ENCODE peak calls at places on chromosome 22, in five cellular contexts. One of them, this sample, is unnamed.

GRCh38 chr22:19063581-19064353 is 58.4 kb downstream of the DGCR2 start:
- DNase-seq in heart right ventricle: no peak
- DNase-seq in HAP-1: no peak
- DNase-seq in upper lobe of right lung: peak; percentile 46
- DNase-seq in GM23248: no peak
- DNase-seq in this sample: no peak

GRCh38 chr22:44329179-44329796 is 16.5 kb upstream of the SHISAL1 start:
- DNase-seq in heart right ventricle: no peak
- DNase-seq in HAP-1: no peak
- DNase-seq in upper lobe of right lung: no peak
- DNase-seq in GM23248: peak; percentile 40
- DNase-seq in this sample: no peak

GRCh38 chr22:38696606-38697005 is 4.1 kb downstream of the JOSD1 start:
- DNase-seq in heart right ventricle: peak; percentile 39
- DNase-seq in HAP-1: no peak
- DNase-seq in upper lobe of right lung: no peak
- DNase-seq in GM23248: peak; percentile 94
- DNase-seq in this sample: peak; percentile 83

GRCh38 chr22:27687984-27688545 is 113.5 kb downstream of the MN1 start:
- DNase-seq in heart right ventricle: no peak
- DNase-seq in HAP-1: no peak
- DNase-seq in upper lobe of right lung: no peak
- DNase-seq in GM23248: peak; percentile 40
- DNase-seq in this sample: no peak

GRCh38 chr22:46996595-46997310 is 234.3 kb downstream of the TBC1D22A start:
- DNase-seq in heart right ventricle: no peak
- DNase-seq in HAP-1: no peak
- DNase-seq in upper lobe of right lung: no peak
- DNase-seq in GM23248: no peak
- DNase-seq in this sample: no peak

GRCh38 chr22:38788417-38788816 is 5.5 kb downstream of the DNAL4 start:
- DNase-seq in heart right ventricle: peak; percentile 72
- DNase-seq in HAP-1: no peak
- DNase-seq in upper lobe of right lung: no peak
- DNase-seq in GM23248: peak; percentile 96
- DNase-seq in this sample: peak; percentile 67

GRCh38 chr22:48919187-48919590 is 908.5 kb downstream of the BRD1 start:
- DNase-seq in heart right ventricle: no peak
- DNase-seq in HAP-1: no peak
- DNase-seq in upper lobe of right lung: peak; percentile 59
- DNase-seq in GM23248: no peak
- DNase-seq in this sample: no peak

GRCh38 chr22:43891360-43892182 is at the start of gene PNPLA5:
- DNase-seq in heart right ventricle: no peak
- DNase-seq in HAP-1: peak; percentile 40
- DNase-seq in upper lobe of right lung: peak; percentile 68
- DNase-seq in GM23248: peak; percentile 63
- DNase-seq in this sample: no peak

GRCh38 chr22:23055448-23056179 is 14.7 kb upstream of the GNAZ start:
- DNase-seq in heart right ventricle: no peak
- DNase-seq in HAP-1: no peak
- DNase-seq in upper lobe of right lung: no peak
- DNase-seq in GM23248: no peak
- DNase-seq in this sample: no peak

GRCh38 chr22:40631925-40632324 is 4.6 kb downstream of the MRTFA start:
- DNase-seq in heart right ventricle: no peak
- DNase-seq in HAP-1: no peak
- DNase-seq in upper lobe of right lung: no peak
- DNase-seq in GM23248: no peak
- DNase-seq in this sample: no peak

GRCh38 chr22:28172948-28173360 is 253.9 kb upstream of the PITPNB start:
- DNase-seq in heart right ventricle: no peak
- DNase-seq in HAP-1: no peak
- DNase-seq in upper lobe of right lung: no peak
- DNase-seq in GM23248: peak; percentile 27
- DNase-seq in this sample: no peak

GRCh38 chr22:35103756-35104155 is 37.8 kb downstream of the ISX start:
- DNase-seq in heart right ventricle: no peak
- DNase-seq in HAP-1: no peak
- DNase-seq in upper lobe of right lung: no peak
- DNase-seq in GM23248: no peak
- DNase-seq in this sample: no peak

GRCh38 chr22:19069451-19069850 is 52.8 kb downstream of the DGCR2 start:
- DNase-seq in heart right ventricle: no peak
- DNase-seq in HAP-1: no peak
- DNase-seq in upper lobe of right lung: no peak
- DNase-seq in GM23248: no peak
- DNase-seq in this sample: no peak

GRCh38 chr22:19607198-19608113 is 83.2 kb upstream of the CLDN5 start:
- DNase-seq in heart right ventricle: peak; percentile 23
- DNase-seq in HAP-1: no peak
- DNase-seq in upper lobe of right lung: peak; percentile 77
- DNase-seq in GM23248: no peak
- DNase-seq in this sample: no peak

GRCh38 chr22:26546282-26546681 is 34.0 kb upstream of the TFIP11 start:
- DNase-seq in heart right ventricle: peak; percentile 65
- DNase-seq in HAP-1: no peak
- DNase-seq in upper lobe of right lung: no peak
- DNase-seq in GM23248: no peak
- DNase-seq in this sample: no peak

GRCh38 chr22:17868771-17869170 is 94.5 kb upstream of the BID start:
- DNase-seq in heart right ventricle: no peak
- DNase-seq in HAP-1: no peak
- DNase-seq in upper lobe of right lung: no peak
- DNase-seq in GM23248: no peak
- DNase-seq in this sample: no peak

GRCh38 chr22:43017525-43018290 is 2.8 kb upstream of the PACSIN2 start:
- DNase-seq in heart right ventricle: no peak
- DNase-seq in HAP-1: no peak
- DNase-seq in upper lobe of right lung: peak; percentile 82
- DNase-seq in GM23248: no peak
- DNase-seq in this sample: no peak

GRCh38 chr22:43530864-43531201 is 119.0 kb downstream of the MPPED1 start:
- DNase-seq in heart right ventricle: no peak
- DNase-seq in HAP-1: no peak
- DNase-seq in upper lobe of right lung: no peak
- DNase-seq in GM23248: no peak
- DNase-seq in this sample: no peak

GRCh38 chr22:25747245-25747944 is 5.4 kb downstream of the MYO18B start:
- DNase-seq in heart right ventricle: no peak
- DNase-seq in HAP-1: no peak
- DNase-seq in upper lobe of right lung: no peak
- DNase-seq in GM23248: peak; percentile 97
- DNase-seq in this sample: no peak

GRCh38 chr22:41094036-41094435 is 1.6 kb downstream of the EP300 start:
- DNase-seq in heart right ventricle: no peak
- DNase-seq in HAP-1: peak; percentile 38
- DNase-seq in upper lobe of right lung: no peak
- DNase-seq in GM23248: peak; percentile 65
- DNase-seq in this sample: peak; percentile 40

GRCh38 chr22:42262964-42263363 is 7.5 kb downstream of the TCF20 start:
- DNase-seq in heart right ventricle: no peak
- DNase-seq in HAP-1: no peak
- DNase-seq in upper lobe of right lung: no peak
- DNase-seq in GM23248: no peak
- DNase-seq in this sample: peak; percentile 9

GRCh38 chr22:17087176-17088131 is 2.7 kb downstream of the IL17RA start:
- DNase-seq in heart right ventricle: no peak
- DNase-seq in HAP-1: no peak
- DNase-seq in upper lobe of right lung: peak; percentile 30
- DNase-seq in GM23248: no peak
- DNase-seq in this sample: peak; percentile 83

GRCh38 chr22:25672685-25673084 is 69.3 kb upstream of the MYO18B start:
- DNase-seq in heart right ventricle: no peak
- DNase-seq in HAP-1: no peak
- DNase-seq in upper lobe of right lung: no peak
- DNase-seq in GM23248: no peak
- DNase-seq in this sample: no peak

GRCh38 chr22:19377565-19378361 is 53.8 kb downstream of the HIRA start:
- DNase-seq in heart right ventricle: no peak
- DNase-seq in HAP-1: no peak
- DNase-seq in upper lobe of right lung: no peak
- DNase-seq in GM23248: no peak
- DNase-seq in this sample: no peak

GRCh38 chr22:20641919-20642579 is 131.9 kb upstream of the SERPIND1 start:
- DNase-seq in heart right ventricle: no peak
- DNase-seq in HAP-1: no peak
- DNase-seq in upper lobe of right lung: no peak
- DNase-seq in GM23248: no peak
- DNase-seq in this sample: no peak

GRCh38 chr22:31290494-31291402 is 1.5 kb downstream of the PIK3IP1 start:
- DNase-seq in heart right ventricle: peak; percentile 96
- DNase-seq in HAP-1: peak; percentile 94
- DNase-seq in upper lobe of right lung: peak; percentile 98
- DNase-seq in GM23248: peak; percentile 99
- DNase-seq in this sample: peak; percentile 95

GRCh38 chr22:31288496-31289235 is 3.6 kb downstream of the PIK3IP1 start:
- DNase-seq in heart right ventricle: no peak
- DNase-seq in HAP-1: no peak
- DNase-seq in upper lobe of right lung: no peak
- DNase-seq in GM23248: no peak
- DNase-seq in this sample: no peak

GRCh38 chr22:31289335-31289734 is 3.0 kb downstream of the PIK3IP1 start:
- DNase-seq in heart right ventricle: no peak
- DNase-seq in HAP-1: no peak
- DNase-seq in upper lobe of right lung: no peak
- DNase-seq in GM23248: no peak
- DNase-seq in this sample: no peak

GRCh38 chr22:31286360-31287255 is 5.7 kb downstream of the PIK3IP1 start:
- DNase-seq in heart right ventricle: no peak
- DNase-seq in HAP-1: no peak
- DNase-seq in upper lobe of right lung: no peak
- DNase-seq in GM23248: no peak
- DNase-seq in this sample: peak; percentile 20

DNA sequence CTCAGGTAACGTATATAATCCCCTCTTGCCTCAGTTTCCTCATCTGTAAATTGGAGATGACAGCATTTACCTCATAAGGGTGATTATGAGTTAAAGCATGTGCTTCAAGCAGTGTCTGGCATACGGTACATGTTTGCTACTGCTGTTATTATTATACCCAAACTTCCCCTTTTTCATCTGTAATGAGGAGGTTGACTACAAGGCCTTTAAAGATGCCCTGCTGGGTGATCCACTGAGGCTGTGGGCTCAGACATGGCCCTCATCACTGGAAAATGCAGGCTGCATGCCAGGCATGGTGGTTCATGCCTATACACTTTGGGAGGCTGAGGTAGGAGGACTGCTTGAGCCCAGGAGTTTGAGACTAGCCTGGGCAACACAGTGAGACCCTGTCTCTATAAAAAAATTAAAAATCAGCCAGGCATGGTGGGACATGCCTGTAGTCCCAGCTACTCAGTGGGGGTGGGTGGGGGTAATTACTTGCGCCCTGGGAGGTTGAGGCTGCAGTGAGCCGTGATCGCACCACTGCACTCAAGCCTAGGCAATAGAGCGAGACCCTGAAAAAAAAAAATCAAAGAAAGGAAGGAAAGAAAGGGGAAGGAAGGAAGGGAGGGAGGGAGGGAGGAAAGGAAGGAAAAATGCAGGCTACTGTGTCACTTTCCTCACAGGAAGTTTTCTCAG is 4.3 kb downstream of the PIK3IP1 start:
- DNase-seq in heart right ventricle: no peak
- DNase-seq in HAP-1: no peak
- DNase-seq in upper lobe of right lung: no peak
- DNase-seq in GM23248: no peak
- DNase-seq in this sample: no peak
- H3K4me1 ChIP-seq in heart right ventricle: peaks cover 87% of the 10 kb centered on the region
- H3K4me1 ChIP-seq in HAP-1: peaks cover 18% of the 10 kb centered on the region
- H3K4me1 ChIP-seq in upper lobe of right lung: peaks cover 50% of the 10 kb centered on the region
- H3K4me1 ChIP-seq in GM23248: peaks cover 5% of the 10 kb centered on the region
- H3K4me1 ChIP-seq in this sample: peaks cover 21% of the 10 kb centered on the region

GRCh38 chr22:45516163-45516562 is 13.5 kb downstream of the FBLN1 start:
- DNase-seq in heart right ventricle: no peak
- DNase-seq in HAP-1: no peak
- DNase-seq in upper lobe of right lung: no peak
- DNase-seq in GM23248: no peak
- DNase-seq in this sample: no peak

GRCh38 chr22:45521178-45521577 is 18.5 kb downstream of the FBLN1 start:
- DNase-seq in heart right ventricle: no peak
- DNase-seq in HAP-1: no peak
- DNase-seq in upper lobe of right lung: no peak
- DNase-seq in GM23248: no peak
- DNase-seq in this sample: no peak

GRCh38 chr22:45518580-45518991 is 15.9 kb downstream of the FBLN1 start:
- DNase-seq in heart right ventricle: no peak
- DNase-seq in HAP-1: no peak
- DNase-seq in upper lobe of right lung: no peak
- DNase-seq in GM23248: peak; percentile 36
- DNase-seq in this sample: no peak

GRCh38 chr22:45515678-45516077 is 13.0 kb downstream of the FBLN1 start:
- DNase-seq in heart right ventricle: no peak
- DNase-seq in HAP-1: no peak
- DNase-seq in upper lobe of right lung: no peak
- DNase-seq in GM23248: peak; percentile 60
- DNase-seq in this sample: no peak

GRCh38 chr22:45516923-45517675 is 14.4 kb downstream of the FBLN1 start:
- DNase-seq in heart right ventricle: no peak
- DNase-seq in HAP-1: no peak
- DNase-seq in upper lobe of right lung: no peak
- DNase-seq in GM23248: peak; percentile 82
- DNase-seq in this sample: peak; percentile 55
- H3K4me1 ChIP-seq in heart right ventricle: peaks cover 29% of the 10 kb centered on the region
- H3K4me1 ChIP-seq in HAP-1: no peaks in the 10 kb centered on the region
- H3K4me1 ChIP-seq in upper lobe of right lung: peaks cover 27% of the 10 kb centered on the region
- H3K4me1 ChIP-seq in GM23248: peaks cover 46% of the 10 kb centered on the region
- H3K4me1 ChIP-seq in this sample: peaks cover 14% of the 10 kb centered on the region

DNA sequence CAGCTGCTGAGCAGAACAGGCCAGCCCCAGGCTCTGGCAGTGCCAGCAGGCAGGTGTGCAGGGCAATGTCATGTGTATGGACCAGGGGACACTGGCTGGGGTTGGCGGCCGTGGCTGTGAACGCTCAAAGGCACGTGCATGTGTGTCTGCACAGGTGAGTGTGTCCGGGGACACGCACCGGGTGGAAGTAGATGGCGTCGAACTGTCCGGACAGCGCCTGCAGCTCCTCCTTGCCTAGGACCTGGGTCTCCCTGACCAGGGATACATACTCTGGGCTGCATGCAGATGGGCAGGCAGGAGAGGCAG is 863 bp downstream of the HDAC10 start:
- DNase-seq in heart right ventricle: no peak
- DNase-seq in HAP-1: no peak
- DNase-seq in upper lobe of right lung: no peak
- DNase-seq in GM23248: no peak
- DNase-seq in this sample: no peak
- H3K4me1 ChIP-seq in heart right ventricle: peaks cover 38% of the 10 kb centered on the region
- H3K4me1 ChIP-seq in HAP-1: peaks cover 5% of the 10 kb centered on the region
- H3K4me1 ChIP-seq in upper lobe of right lung: peaks cover 21% of the 10 kb centered on the region
- H3K4me1 ChIP-seq in GM23248: peaks cover 7% of the 10 kb centered on the region
- H3K4me1 ChIP-seq in this sample: peaks cover 12% of the 10 kb centered on the region

DNA sequence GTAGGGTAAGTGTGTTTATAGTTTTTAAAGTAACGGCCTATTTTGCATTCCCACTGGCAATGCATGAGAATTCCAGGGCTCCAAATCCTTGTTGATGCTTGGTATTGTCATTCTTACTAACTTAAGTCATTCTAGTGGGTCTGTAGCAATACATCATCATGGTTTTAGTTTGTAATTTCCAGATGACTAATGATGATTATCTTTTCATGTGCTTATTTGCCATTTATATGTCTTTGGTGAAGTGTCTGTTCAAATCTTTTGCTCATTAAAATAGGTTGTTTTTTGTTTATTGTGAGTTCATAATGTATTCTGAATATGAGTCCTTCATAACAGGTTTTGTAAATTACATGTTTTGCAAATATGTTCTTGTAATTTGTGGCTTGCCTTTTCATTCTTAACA is 31.2 kb downstream of the MTMR3 start:
- DNase-seq in heart right ventricle: no peak
- DNase-seq in HAP-1: no peak
- DNase-seq in upper lobe of right lung: no peak
- DNase-seq in GM23248: peak; percentile 90
- DNase-seq in this sample: peak; percentile 65
- H3K4me1 ChIP-seq in heart right ventricle: peaks cover 76% of the 10 kb centered on the region
- H3K4me1 ChIP-seq in HAP-1: peaks cover 71% of the 10 kb centered on the region
- H3K4me1 ChIP-seq in upper lobe of right lung: peaks cover 68% of the 10 kb centered on the region
- H3K4me1 ChIP-seq in GM23248: peaks cover 61% of the 10 kb centered on the region
- H3K4me1 ChIP-seq in this sample: no peaks in the 10 kb centered on the region

This sample was measured in cardiac muscle cell.